ENCODE peak calls at places on chromosomes 5 and 9, in five cellular contexts. A is GM12891; G is stimulated activated CD8-positive, alpha-beta memory T cell treated with anti-CD3 and anti-CD28 coated beads, Interleukin-15, amount 100 ng/mL, for 4 hours; N is activated naive CD4-positive, alpha-beta T cell; S is astrocyte of the spinal cord. U is an unnamed sample.
A peak's percentile ranks its signal among the peaks of the same experiment; 100 is the strongest.

GRCh38 chr5:69099302-69099701 is 5.5 kb downstream of the SLC30A5 start:
- DNase-seq in G (no peak), S (no peak), N (no peak), A (no peak), U (no peak)

GRCh38 chr5:91074615-91075014 is 308.5 kb downstream of the ARRDC3 start:
- DNase-seq in G (no peak), N (no peak), S (peak; percentile 73), A (no peak), U (no peak)

GRCh38 chr5:87185838-87186237 is 81.8 kb upstream of the RASA1 start:
- DNase-seq in A (no peak), S (no peak), N (no peak), G (no peak), U (no peak)

GRCh38 chr5:80905405-80905804 is 54.8 kb upstream of the RASGRF2 start:
- DNase-seq in A (no peak), S (no peak), G (no peak), N (no peak), U (no peak)

GRCh38 chr9:16062542-16063240 is 509.8 kb downstream of the CCDC171 start:
- DNase-seq in S (peak; percentile 95), A (no peak), N (no peak), G (no peak), U (no peak)

GRCh38 chr5:57804007-57804444 is 321.4 kb upstream of the ACTBL2 start:
- DNase-seq in A (no peak), G (no peak), N (no peak), S (peak; percentile 94), U (no peak)

GRCh38 chr5:76402880-76403712 is at the start of gene IQGAP2:
- DNase-seq in G (peak; percentile 50), N (peak; percentile 73), S (peak; percentile 61), A (peak; percentile 74), U (peak; percentile 98)

GRCh38 chr5:14410068-14410941 is 171.3 kb upstream of the OTULINL start:
- DNase-seq in N (no peak), S (peak; percentile 40), G (no peak), A (no peak), U (no peak)

GRCh38 chr9:136297766-136298735 is 5.8 kb downstream of the CCDC187 start:
- DNase-seq in G (no peak), A (no peak), S (no peak), N (no peak), U (no peak)

GRCh38 chr9:131875828-131876485 is 136.1 kb upstream of the RAPGEF1 start:
- DNase-seq in A (no peak), G (no peak), S (peak; percentile 27), N (no peak), U (no peak)

GRCh38 chr9:129007766-129008468 is 20.2 kb downstream of the SH3GLB2 start:
- DNase-seq in A (no peak), N (no peak), G (no peak), S (no peak), U (no peak)

GRCh38 chr9:27436234-27436633 is 87.9 kb upstream of the IFNK start:
- DNase-seq in G (no peak), A (no peak), S (no peak), N (no peak), U (no peak)

GRCh38 chr5:135985946-135986345 is 31.2 kb upstream of the LECT2 start:
- DNase-seq in S (no peak), A (no peak), G (no peak), N (no peak), U (no peak)

GRCh38 chr5:171405615-171406014 is 13.8 kb upstream of the FGF18 start:
- DNase-seq in S (no peak), N (no peak), A (no peak), G (no peak), U (no peak)

GRCh38 chr9:2055203-2055658 is 40.1 kb downstream of the SMARCA2 start:
- DNase-seq in N (no peak), G (no peak), S (peak; percentile 66), A (no peak), U (no peak)

GRCh38 chr5:176501333-176501732 is 35.9 kb downstream of the RNF44 start:
- DNase-seq in S (peak; percentile 58), A (no peak), G (no peak), N (no peak), U (no peak)

GRCh38 chr5:178769617-178770290 is 39.3 kb upstream of the ZNF354A start:
- DNase-seq in G (no peak), A (no peak), N (no peak), S (no peak), U (no peak)

GRCh38 chr5:83715316-83716060 is 5.2 kb downstream of the HAPLN1 start:
- DNase-seq in S (no peak), A (no peak), N (no peak), G (no peak), U (no peak)

GRCh38 chr5:36040651-36041536 is 25.8 kb downstream of the UGT3A2 start:
- DNase-seq in N (no peak), A (no peak), G (no peak), S (no peak), U (no peak)

GRCh38 chr9:91555132-91555531 is 131.5 kb upstream of the NFIL3 start:
- DNase-seq in A (no peak), N (no peak), G (no peak), S (peak; percentile 43), U (no peak)

GRCh38 chr9:38288502-38288901 is 104.0 kb upstream of the ALDH1B1 start:
- DNase-seq in S (no peak), A (no peak), N (no peak), G (no peak), U (no peak)

GRCh38 chr5:123012321-123012720 is 24.2 kb downstream of the PPIC start:
- DNase-seq in N (no peak), G (no peak), A (no peak), S (no peak), U (no peak)

GRCh38 chr9:95079461-95079860 is 238.0 kb downstream of the FANCC start:
- DNase-seq in S (no peak), N (no peak), A (no peak), G (no peak), U (no peak)

GRCh38 chr9:93126825-93127368 is 7.2 kb downstream of the NINJ1 start:
- DNase-seq in S (no peak), G (no peak), N (no peak), A (no peak), U (no peak)

GRCh38 chr5:129906177-129906887 is 2.1 kb downstream of the CHSY3 start:
- DNase-seq in A (no peak), G (no peak), N (no peak), S (peak; percentile 57), U (no peak)

GRCh38 chr5:74499236-74499635 is 141.3 kb downstream of the ENC1 start:
- DNase-seq in N (no peak), A (no peak), S (no peak), G (no peak), U (no peak)

GRCh38 chr5:31860726-31861432 is 221.9 kb downstream of the PDZD2 start:
- DNase-seq in G (no peak), S (no peak), N (no peak), A (no peak), U (no peak)

GRCh38 chr9:123550012-123550411 is 194.0 kb downstream of the CRB2 start:
- DNase-seq in G (no peak), A (no peak), N (no peak), S (no peak), U (no peak)

GRCh38 chr9:118896356-118897000 is 472.8 kb downstream of the BRINP1 start:
- DNase-seq in S (no peak), G (no peak), N (no peak), A (no peak), U (no peak)

GRCh38 chr9:81687521-81688261 is 1.7 kb downstream of the TLE1 start:
- DNase-seq in G (no peak), S (peak; percentile 29), N (no peak), A (no peak), U (no peak)

GRCh38 chr5:73861313-73861978 is 235.4 kb downstream of the ARHGEF28 start:
- DNase-seq in N (no peak), A (no peak), S (no peak), G (no peak), U (peak; percentile 11)

GRCh38 chr5:53361708-53362107 is 118.7 kb upstream of the FST start:
- DNase-seq in G (no peak), S (no peak), A (no peak), N (no peak), U (no peak)

GRCh38 chr5:96509721-96510383 is 76.8 kb upstream of the PCSK1 start:
- DNase-seq in A (no peak), N (no peak), G (no peak), S (peak; percentile 85), U (no peak)

GRCh38 chr9:109910616-109911568 is 130.9 kb downstream of the PALM2AKAP2 start:
- DNase-seq in N (no peak), S (peak; percentile 68), G (no peak), A (no peak), U (no peak)

GRCh38 chr9:121599186-121599871 is 52.1 kb upstream of the DAB2IP start:
- DNase-seq in A (peak; percentile 47), S (no peak), N (no peak), G (no peak), U (no peak)

GRCh38 chr9:77038281-77039036 is 19.0 kb downstream of the FOXB2 start:
- DNase-seq in A (no peak), N (no peak), S (no peak), G (no peak), U (no peak)

GRCh38 chr5:38167562-38167996 is 90.8 kb upstream of the EGFLAM start:
- DNase-seq in A (no peak), N (no peak), S (no peak), G (no peak), U (no peak)